ENCODE peak calls at places on chromosomes 7 and 10, in four cellular contexts. H is T-cell; T is stimulated activated naive CD8-positive, alpha-beta T cell treated with anti-CD3 and anti-CD28 coated beads, Interleukin-15, amount 100 ng/mL, for 72 hours; I is heart right ventricle. B is an unnamed sample.

GRCh38 chr10:124119933-124120332 is 26.5 kb upstream of the CHST15 start:
- ATAC-seq in H (no peak), T (peak), I (peak), B (no peak)

GRCh38 chr7:15508258-15508657 is 53.6 kb downstream of the AGMO start:
- ATAC-seq in H (no peak), I (no peak), T (no peak), B (no peak)

GRCh38 chr10:93149761-93150160 is 76.1 kb downstream of the CYP26A1 start:
- ATAC-seq in T (no peak), H (no peak), I (no peak), B (no peak)

GRCh38 chr7:99828818-99829217 is 1.0 kb downstream of the CYP3A43 start:
- ATAC-seq in I (no peak), H (no peak), T (no peak), B (no peak)

GRCh38 chr7:125833839-125834238 is 904.2 kb upstream of the POT1 start:
- ATAC-seq in T (no peak), I (no peak), H (no peak), B (no peak)

GRCh38 chr10:75449320-75450061 is 18.1 kb downstream of the LRMDA start:
- ATAC-seq in I (peak), H (no peak), T (no peak), B (no peak)

GRCh38 chr10:72421895-72422540 is 67.3 kb upstream of the DNAJB12 start:
- ATAC-seq in T (no peak), I (no peak), H (no peak), B (no peak)

GRCh38 chr7:1331576-1332467 is 99.2 kb downstream of the UNCX start:
- ATAC-seq in H (no peak), T (no peak), I (no peak), B (no peak)

GRCh38 chr10:103396789-103397087 is 312 bp downstream of the PDCD11 start:
- ATAC-seq in T (no peak), I (no peak), H (no peak), B (no peak)

GRCh38 chr10:121808835-121809234 is 119.0 kb downstream of the ATE1 start:
- ATAC-seq in I (no peak), H (no peak), T (no peak), B (no peak)

GRCh38 chr10:19098803-19099202 is 50.2 kb downstream of the MALRD1 start:
- ATAC-seq in H (no peak), T (no peak), I (no peak), B (no peak)

GRCh38 chr10:89219512-89220218 is 12.5 kb upstream of the CH25H start:
- ATAC-seq in H (no peak), T (no peak), I (no peak), B (no peak)

GRCh38 chr10:102245101-102245931 is at the start of gene GBF1:
- ATAC-seq in T (peak), I (peak), H (peak), B (peak)

GRCh38 chr10:110502851-110503301 is 5.2 kb downstream of the DUSP5 start:
- ATAC-seq in T (peak), I (peak), H (peak), B (no peak)

GRCh38 chr7:6256709-6257535 is 15.5 kb downstream of the CYTH3 start:
- ATAC-seq in T (peak), H (no peak), I (peak), B (peak)

GRCh38 chr7:153385502-153385901 is 626.0 kb downstream of the ACTR3B start:
- ATAC-seq in T (no peak), H (no peak), I (no peak), B (no peak)

GRCh38 chr10:110827872-110828271 is 43.9 kb upstream of the PDCD4 start:
- ATAC-seq in I (peak), T (no peak), H (no peak), B (no peak)

GRCh38 chr10:123287594-123288247 is 133.5 kb downstream of the BUB3 start:
- ATAC-seq in T (peak), H (peak), I (no peak), B (peak)

GRCh38 chr10:58746470-58747185 is 234.0 kb downstream of the BICC1 start:
- ATAC-seq in H (no peak), I (no peak), T (no peak), B (no peak)

GRCh38 chr7:111744501-111745155 is 182.3 kb upstream of the IMMP2L start:
- ATAC-seq in H (no peak), T (no peak), I (no peak), B (no peak)

GRCh38 chr7:96224682-96225081 is 97.2 kb downstream of the SLC25A13 start:
- ATAC-seq in T (no peak), H (no peak), I (no peak), B (no peak)

GRCh38 chr7:115869811-115870210 is 160.8 kb downstream of the TFEC start:
- ATAC-seq in H (no peak), T (no peak), I (no peak), B (no peak)

GRCh38 chr7:150793569-150794238 is 6.5 kb downstream of the TMEM176B start:
- ATAC-seq in T (no peak), H (no peak), I (no peak), B (no peak)

GRCh38 chr10:95741807-95742528 is 14.0 kb upstream of the ENTPD1 start:
- ATAC-seq in H (no peak), I (peak), T (no peak), B (no peak)

GRCh38 chr7:152860302-152860701 is 100.8 kb downstream of the ACTR3B start:
- ATAC-seq in H (no peak), I (no peak), T (no peak), B (no peak)

GRCh38 chr10:96413151-96413787 is 54.5 kb upstream of the OPALIN start:
- ATAC-seq in I (peak), H (no peak), T (no peak), B (no peak)

GRCh38 chr7:116876664-116877442 is 14.5 kb downstream of the CAPZA2 start:
- ATAC-seq in T (no peak), I (peak), H (no peak), B (no peak)

GRCh38 chr10:87844837-87845623 is 18.3 kb downstream of the KLLN start:
- ATAC-seq in I (no peak), T (peak), H (no peak), B (no peak)

GRCh38 chr10:33174674-33175073 is 159.8 kb downstream of the NRP1 start:
- ATAC-seq in T (no peak), H (no peak), I (no peak), B (no peak)

GRCh38 chr10:34624323-34625153 is 190.6 kb downstream of the PARD3 start:
- ATAC-seq in T (peak), I (no peak), H (no peak), B (no peak)

B was measured in activated CD4-positive, CD25-positive, alpha-beta regulatory T cell treated with anti-CD3 and anti-CD28 coated beads, Interleukin-2, amount 50 U/mL, for 24 hours.